ENCODE peak calls at places on chromosomes 4 and X, in eight cellular contexts. D is tibial nerve; U is effector memory CD4-positive, alpha-beta T cell; V is stomach; L is Panc1; O is hepatocyte; C is aorta; A is sigmoid colon. Y is an unnamed sample.

GRCh38 chr4:17358236-17358635 is 153.7 kb downstream of the QDPR start:
- DNase-seq in U (no peak), C (no peak), A (no peak), V (no peak), O (no peak), L (no peak), D (no peak), Y (no peak)

GRCh38 chr4:25888781-25889180 is 25.2 kb upstream of the SMIM20 start:
- DNase-seq in V (no peak), O (no peak), A (no peak), D (no peak), U (no peak), L (no peak), C (no peak), Y (no peak)

GRCh38 chr4:168666531-168666930 is 169.7 kb downstream of the PALLD start:
- DNase-seq in U (no peak), D (no peak), V (no peak), L (no peak), A (no peak), O (no peak), C (no peak), Y (no peak)

GRCh38 chr4:149605601-149606378 is 209.9 kb downstream of the IQCM start:
- DNase-seq in L (no peak), C (no peak), D (no peak), O (no peak), A (no peak), U (no peak), V (no peak), Y (no peak)

GRCh38 chr4:54165438-54165837 is 63.7 kb upstream of the PDGFRA start:
- DNase-seq in C (no peak), A (no peak), L (peak; percentile 39), D (no peak), U (no peak), V (no peak), O (no peak), Y (peak; percentile 7)

GRCh38 chrX:129654652-129655546 is at the start of gene APLN:
- DNase-seq in C (peak; percentile 84), U (no peak), A (no peak), L (no peak), V (peak; percentile 27), O (peak; percentile 60), D (peak; percentile 15), Y (peak; percentile 47)

GRCh38 chr4:173076903-173077629 is 91.5 kb upstream of the GALNT7 start:
- DNase-seq in D (no peak), U (no peak), O (no peak), L (no peak), A (no peak), V (no peak), C (no peak), Y (no peak)

GRCh38 chr4:164926301-164926700 is 49.3 kb downstream of the APELA start:
- DNase-seq in V (no peak), A (no peak), D (no peak), L (no peak), O (no peak), C (no peak), U (no peak), Y (no peak)

GRCh38 chrX:100447563-100448397 is 37.7 kb upstream of the PCDH19 start:
- DNase-seq in A (no peak), D (peak; percentile 25), O (peak; percentile 50), L (peak; percentile 22), U (no peak), C (no peak), V (no peak), Y (peak; percentile 45)

GRCh38 chrX:23901065-23901464 is 6.7 kb downstream of the APOO start:
- DNase-seq in C (no peak), L (no peak), D (no peak), V (no peak), O (peak; percentile 58), A (no peak), U (no peak), Y (peak; percentile 39)

GRCh38 chrX:145623453-145623852 is 194.2 kb upstream of the SLITRK2 start:
- DNase-seq in V (no peak), U (no peak), O (no peak), D (no peak), C (no peak), L (no peak), A (no peak), Y (no peak)

GRCh38 chrX:79556750-79557149 is 189.6 kb upstream of the ITM2A start:
- DNase-seq in A (no peak), L (no peak), V (no peak), D (no peak), U (no peak), C (no peak), O (no peak), Y (no peak)

GRCh38 chr4:144611850-144612249 is 34.1 kb upstream of the HHIP start:
- DNase-seq in U (no peak), D (no peak), A (no peak), V (no peak), C (no peak), O (peak; percentile 23), L (no peak), Y (peak; percentile 10)

GRCh38 chr4:113783289-113783688 is 21.8 kb upstream of the CAMK2D start:
- DNase-seq in U (no peak), V (no peak), C (no peak), A (no peak), D (no peak), L (no peak), O (no peak), Y (no peak)

GRCh38 chr4:4762909-4763814 is 96.3 kb upstream of the MSX1 start:
- DNase-seq in U (no peak), D (no peak), L (no peak), A (no peak), C (no peak), O (peak; percentile 52), V (no peak), Y (no peak)

GRCh38 chrX:115957862-115958490 is 212.6 kb upstream of the AGTR2 start:
- DNase-seq in A (no peak), D (no peak), U (no peak), V (no peak), L (no peak), O (no peak), C (no peak), Y (no peak)

GRCh38 chrX:108064613-108065012 is 19.7 kb downstream of the VSIG1 start:
- DNase-seq in C (no peak), L (no peak), O (no peak), V (no peak), U (no peak), D (no peak), A (no peak), Y (no peak)

GRCh38 chr4:148454835-148455234 is 12.6 kb upstream of the NR3C2 start:
- DNase-seq in V (no peak), L (no peak), D (no peak), C (no peak), O (no peak), U (no peak), A (no peak), Y (no peak)

GRCh38 chr4:74104145-74104544 is 5.2 kb upstream of the CXCL2 start:
- DNase-seq in O (peak; percentile 31), A (no peak), L (no peak), D (no peak), U (no peak), C (no peak), V (peak; percentile 70), Y (no peak)

GRCh38 chr4:155674669-155675071 is 8.0 kb downstream of the GUCY1A1 start:
- DNase-seq in C (no peak), O (no peak), D (no peak), A (no peak), L (no peak), U (no peak), V (no peak), Y (no peak)
- H3K4me1 ChIP-seq in C (peaks cover 2% of the 10 kb centered on the region), O (peaks cover 28% of the 10 kb centered on the region), D (no peaks in the 10 kb centered on the region), A (no peaks in the 10 kb centered on the region), L (no peaks in the 10 kb centered on the region), U (no peaks in the 10 kb centered on the region), V (peaks cover 19% of the 10 kb centered on the region), Y (peaks cover 45% of the 10 kb centered on the region)

DNA sequence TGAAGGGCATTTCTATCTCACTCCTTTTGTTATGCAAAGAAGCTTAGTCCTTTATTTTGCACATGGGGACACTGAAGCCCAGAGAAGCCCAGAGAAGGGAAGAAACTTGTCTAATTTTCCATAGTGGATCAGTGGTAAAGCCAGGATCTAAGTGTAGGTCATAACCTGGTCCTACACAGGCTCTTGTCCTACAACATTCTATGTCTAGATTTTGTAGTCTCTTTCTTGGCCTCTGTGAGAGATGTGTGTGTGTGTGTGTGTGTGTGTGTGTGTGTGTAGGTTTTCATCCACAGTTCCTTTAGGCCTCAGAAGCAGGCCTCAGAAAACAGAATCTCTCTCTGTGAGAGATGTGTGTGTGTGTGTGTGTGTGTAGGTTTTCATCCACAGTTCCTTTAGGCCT is 38.3 kb downstream of the VSIG4 start:
- DNase-seq in L (no peak), A (no peak), O (no peak), D (no peak), V (no peak), U (no peak), C (no peak), Y (no peak)
- H3K9me3 ChIP-seq in L (no peaks in the 10 kb centered on the region), A (no peaks in the 10 kb centered on the region), O (no peaks in the 10 kb centered on the region), D (no peaks in the 10 kb centered on the region), V (no peaks in the 10 kb centered on the region), U (no peaks in the 10 kb centered on the region), C (no peaks in the 10 kb centered on the region), Y (no peaks in the 10 kb centered on the region)

DNA sequence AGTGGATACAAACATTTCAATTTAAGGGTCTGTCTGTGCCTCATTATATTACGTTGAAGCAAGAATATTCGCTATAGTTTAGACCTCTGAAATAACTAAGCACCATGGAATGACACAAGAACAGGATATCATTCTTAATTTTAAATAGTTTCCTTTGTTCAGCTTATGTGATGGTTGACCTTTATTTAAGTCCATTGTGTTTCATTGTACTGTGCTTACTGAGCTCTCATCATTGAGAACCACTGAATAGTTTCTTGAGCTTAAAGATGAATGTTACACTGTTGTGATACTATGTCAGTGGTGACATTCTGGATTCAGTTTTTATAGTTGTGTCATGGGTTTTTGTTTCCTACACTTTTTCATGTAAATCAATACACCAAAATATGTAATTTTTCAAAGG is 239.3 kb downstream of the RPA4 start:
- DNase-seq in A (no peak), V (no peak), U (no peak), C (no peak), L (no peak), D (no peak), O (no peak), Y (no peak)
- H3K4me3 ChIP-seq in A (no peak overlapping the region), V (no peak overlapping the region), U (no peak overlapping the region), C (no peak overlapping the region), L (no peak overlapping the region), D (no peak overlapping the region), O (no peak overlapping the region), Y (no peak overlapping the region)

GRCh38 chrX:2705461-2705860 is 14.4 kb downstream of the CD99 start:
- DNase-seq in D (no peak), O (no peak), U (no peak), A (no peak), L (no peak), V (no peak), C (no peak), Y (no peak)

GRCh38 chrX:2701600-2701999 is 10.5 kb downstream of the CD99 start:
- DNase-seq in V (no peak), O (no peak), U (no peak), A (no peak), D (no peak), C (no peak), L (no peak), Y (no peak)

GRCh38 chrX:2705036-2705435 is 13.9 kb downstream of the CD99 start:
- DNase-seq in A (no peak), C (no peak), D (peak; percentile 43), O (no peak), V (no peak), U (no peak), L (no peak), Y (no peak)

GRCh38 chrX:2700405-2701320 is 9.6 kb downstream of the CD99 start:
- DNase-seq in O (no peak), A (no peak), V (no peak), L (no peak), D (no peak), C (no peak), U (no peak), Y (no peak)

GRCh38 chrX:2703991-2704369 is 12.9 kb downstream of the CD99 start:
- DNase-seq in C (no peak), V (no peak), U (no peak), O (no peak), D (peak; percentile 50), A (no peak), L (no peak), Y (no peak)
- H3K4me1 ChIP-seq in C (peaks cover 5% of the 10 kb centered on the region), V (peaks cover 97% of the 10 kb centered on the region), U (peaks cover 64% of the 10 kb centered on the region), O (peaks cover 43% of the 10 kb centered on the region), D (no peaks in the 10 kb centered on the region), A (no peaks in the 10 kb centered on the region), L (no peaks in the 10 kb centered on the region), Y (peaks cover 15% of the 10 kb centered on the region)